ENCODE peak calls at places on chromosomes 13 and 19, in five cellular contexts. A, W, F, J and R are unnamed samples. For H3K36me3, the result is how much of the 10 kb centered on the place peaks cover.

GRCh38 chr13:42380420-42381164 is 108.6 kb downstream of the AKAP11 start:
- DNase-seq in F (no peak), A (no peak), W (no peak), J (no peak), R (no peak)

GRCh38 chr13:39998166-39998565 is 342.7 kb downstream of the COG6 start:
- DNase-seq in W (no peak), A (no peak), F (no peak), J (no peak), R (no peak)

GRCh38 chr19:45976180-45976579 is 2.5 kb upstream of the NOVA2 start:
- DNase-seq in J (no peak), W (peak), A (no peak), F (no peak), R (no peak)

GRCh38 chr19:51168571-51169282 is 26.6 kb downstream of the SIGLEC7 start:
- DNase-seq in F (no peak), J (peak), A (no peak), W (no peak), R (no peak)

GRCh38 chr19:10193666-10194499 is 870 bp downstream of the DNMT1 start:
- DNase-seq in A (no peak), J (no peak), F (no peak), W (peak), R (no peak)

GRCh38 chr13:76937416-76937815 is 10.9 kb upstream of the ACOD1 start:
- DNase-seq in W (no peak), J (peak), A (no peak), F (no peak), R (no peak)

GRCh38 chr19:30682576-30683536 is 310.7 kb downstream of the ZNF536 start:
- DNase-seq in J (peak), W (peak), A (peak), F (peak), R (peak)

GRCh38 chr19:38266070-38266469 is 1.7 kb downstream of the SPINT2 start:
- DNase-seq in F (no peak), J (no peak), A (no peak), W (no peak), R (peak)

GRCh38 chr19:29841209-29841558 is 29.4 kb downstream of the CCNE1 start:
- DNase-seq in J (peak), W (no peak), F (no peak), A (no peak), R (no peak)

GRCh38 chr19:6530385-6531162 is at the start of gene TNFSF9:
- DNase-seq in J (peak), F (peak), A (peak), W (peak), R (peak)

GRCh38 chr19:6529937-6530384 is 865 bp upstream of the TNFSF9 start:
- DNase-seq in A (no peak), J (no peak), W (no peak), F (no peak), R (no peak)

GRCh38 chr19:6527893-6528543 is 2.8 kb upstream of the TNFSF9 start:
- DNase-seq in J (no peak), A (no peak), W (no peak), F (no peak), R (no peak)

GRCh38 chr19:6528544-6529121 is 2.2 kb upstream of the TNFSF9 start:
- DNase-seq in J (peak), W (peak), A (peak), F (no peak), R (no peak)

DNA sequence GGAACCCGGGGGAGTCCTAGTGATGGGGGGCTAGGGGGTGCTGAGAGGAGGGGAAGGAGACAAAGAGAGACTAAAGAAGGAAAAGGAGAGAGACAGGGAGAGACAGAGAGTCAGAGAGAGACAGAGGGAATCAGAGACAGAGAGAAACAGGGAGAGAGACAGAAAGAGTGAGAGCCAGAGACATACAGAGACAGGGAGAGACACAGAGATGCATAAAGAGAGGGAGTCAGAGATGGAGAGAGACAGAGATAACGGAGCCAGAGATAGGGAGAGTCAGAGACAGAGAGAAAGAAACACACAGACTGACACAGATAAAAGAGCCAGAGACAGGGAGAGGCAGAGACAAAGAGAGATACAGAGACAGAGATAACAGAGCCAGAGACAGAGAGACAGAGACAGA is 1.5 kb upstream of the TNFSF9 start:
- DNase-seq in J (no peak), F (no peak), W (no peak), A (no peak), R (no peak)
- H3K36me3 ChIP-seq in J (under half), F (under half), W (under half), A (under half), R (under half)

GRCh38 chr13:48068952-48069351 is 26.0 kb downstream of the MED4 start:
- DNase-seq in A (no peak), J (no peak), W (no peak), F (no peak), R (no peak)

GRCh38 chr13:48068036-48068435 is 26.9 kb downstream of the MED4 start:
- DNase-seq in A (no peak), W (no peak), J (no peak), F (no peak), R (no peak)

GRCh38 chr13:48072304-48072703 is 22.6 kb downstream of the MED4 start:
- DNase-seq in W (no peak), A (no peak), J (no peak), F (no peak), R (no peak)

GRCh38 chr13:48070942-48071341 is 24.0 kb downstream of the MED4 start:
- DNase-seq in J (no peak), W (no peak), A (no peak), F (no peak), R (no peak)

GRCh38 chr13:48069573-48069972 is 25.3 kb downstream of the MED4 start:
- DNase-seq in A (no peak), F (no peak), W (no peak), J (no peak), R (no peak)
- H3K36me3 ChIP-seq in A (half or more), F (under half), W (under half), J (under half), R (under half)

GRCh38 chr13:98423417-98423816 is 153.5 kb downstream of the STK24 start:
- DNase-seq in F (no peak), W (no peak), A (no peak), J (no peak), R (no peak)
- H3K36me3 ChIP-seq in F (under half), W (under half), A (under half), J (under half), R (under half)

GRCh38 chr13:83996415-83996814 is 114.1 kb upstream of the SLITRK1 start:
- DNase-seq in J (no peak), W (peak), F (no peak), A (no peak), R (no peak)
- H3K36me3 ChIP-seq in J (under half), W (under half), F (under half), A (under half), R (under half)

GRCh38 chr19:15173746-15174404 is 26.9 kb downstream of the NOTCH3 start:
- DNase-seq in J (no peak), A (no peak), W (no peak), F (no peak), R (peak)

GRCh38 chr19:15180451-15181390 is 20.1 kb downstream of the NOTCH3 start:
- DNase-seq in W (peak), A (no peak), F (no peak), J (peak), R (peak)

GRCh38 chr19:15177269-15178116 is 23.3 kb downstream of the NOTCH3 start:
- DNase-seq in F (no peak), A (peak), W (peak), J (peak), R (peak)

GRCh38 chr19:15178629-15179308 is 22.0 kb downstream of the NOTCH3 start:
- DNase-seq in J (no peak), A (no peak), F (no peak), W (no peak), R (no peak)

GRCh38 chr19:15175609-15176008 is 25.2 kb downstream of the NOTCH3 start:
- DNase-seq in A (no peak), F (no peak), J (no peak), W (no peak), R (no peak)
- H3K36me3 ChIP-seq in A (under half), F (half or more), J (under half), W (under half), R (under half)

DNA sequence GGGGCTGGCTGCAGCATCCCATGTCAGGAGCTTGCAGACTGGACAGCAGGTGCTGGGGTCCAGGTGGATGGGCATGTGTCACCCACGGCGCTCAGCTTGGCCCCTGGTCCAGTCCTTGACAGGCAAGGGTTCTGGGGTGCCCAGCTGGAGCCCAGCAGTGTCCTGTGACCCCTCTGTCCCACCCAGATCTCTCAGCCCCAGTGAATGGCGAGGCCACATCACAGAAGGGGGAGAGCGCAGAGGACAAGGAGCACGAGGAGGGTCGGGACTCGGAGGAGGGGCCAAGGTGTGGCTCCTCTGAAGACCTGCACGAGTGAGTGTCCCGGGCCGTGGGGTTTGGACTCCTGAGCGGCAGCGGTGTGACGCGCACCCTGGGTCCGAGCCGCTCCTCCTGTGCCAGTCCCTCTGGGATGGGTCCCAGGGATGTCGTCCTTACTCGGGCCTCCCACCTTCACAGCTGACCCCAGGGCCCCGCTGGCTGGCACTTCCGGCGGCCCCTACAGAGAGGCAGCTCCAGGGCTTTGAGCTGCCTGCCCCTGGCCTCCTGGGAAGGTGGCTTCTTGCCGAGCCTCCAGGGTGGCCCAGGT is 17.2 kb downstream of the PLIN4 start:
- DNase-seq in J (no peak), W (no peak), F (no peak), A (no peak), R (no peak)
- H3K36me3 ChIP-seq in J (under half), W (under half), F (under half), A (half or more), R (under half)